ENCODE peak calls at places on chromosomes 3 and 15, in eight cellular contexts. H, Q, Z, U, R, W, F and S are unnamed samples. For H3K36me3, the result is how much of the 10 kb centered on the place peaks cover.

GRCh38 chr3:10015476-10015904 is 10.7 kb upstream of the FANCD2 start:
- DNase-seq in U (no peak), Q (no peak), W (peak), F (no peak), H (peak), Z (peak), R (peak), S (peak)

GRCh38 chr3:50028336-50028735 is 60.4 kb upstream of the RBM5 start:
- DNase-seq in F (no peak), Z (no peak), U (no peak), R (no peak), H (peak), W (no peak), Q (no peak), S (peak)

GRCh38 chr3:1010228-1010627 is 82.6 kb upstream of the CNTN6 start:
- DNase-seq in F (no peak), H (no peak), Z (no peak), Q (no peak), R (no peak), W (no peak), U (no peak), S (no peak)

GRCh38 chr3:9213019-9213646 is 36.3 kb downstream of the SRGAP3 start:
- DNase-seq in R (no peak), Z (no peak), U (no peak), Q (no peak), W (no peak), H (peak), F (no peak), S (no peak)

GRCh38 chr15:56149071-56149470 is 94.6 kb downstream of the RFX7 start:
- DNase-seq in H (no peak), Q (no peak), Z (peak), F (no peak), U (no peak), R (no peak), W (no peak), S (no peak)

GRCh38 chr15:40500584-40501330 is 30.0 kb downstream of the CHST14 start:
- DNase-seq in H (peak), Q (no peak), U (no peak), R (no peak), F (no peak), W (no peak), Z (peak), S (peak)

GRCh38 chr15:87099916-87100315 is 1020.2 kb downstream of the AGBL1 start:
- DNase-seq in R (no peak), Z (no peak), W (no peak), H (no peak), U (no peak), Q (no peak), F (no peak), S (no peak)

GRCh38 chr3:51813539-51813938 is 34.5 kb upstream of the IQCF6 start:
- DNase-seq in F (no peak), H (no peak), U (no peak), Z (no peak), W (peak), R (peak), Q (no peak), S (no peak)

GRCh38 chr15:50764331-50765201 is 940 bp downstream of the SPPL2A start:
- DNase-seq in F (no peak), U (no peak), H (peak), W (no peak), Q (no peak), R (no peak), Z (peak), S (no peak)

GRCh38 chr15:47988564-47988963 is 132.2 kb upstream of the SLC24A5 start:
- DNase-seq in Q (peak), F (no peak), H (no peak), W (no peak), Z (no peak), R (no peak), U (no peak), S (no peak)

GRCh38 chr3:149479621-149480325 is 5.3 kb downstream of the TM4SF4 start:
- DNase-seq in U (no peak), F (no peak), Q (peak), H (no peak), R (no peak), Z (no peak), W (no peak), S (peak)

GRCh38 chr3:38268522-38268921 is 2.9 kb downstream of the SLC22A13 start:
- DNase-seq in H (no peak), U (no peak), F (no peak), W (no peak), R (no peak), Z (no peak), Q (no peak), S (no peak)

GRCh38 chr3:111903067-111903511 is 44.0 kb downstream of the PHLDB2 start:
- DNase-seq in W (no peak), Q (peak), R (no peak), F (peak), H (peak), U (no peak), Z (peak), S (peak)

GRCh38 chr15:35281515-35281914 is 196.4 kb upstream of the NANOGP8 start:
- DNase-seq in U (no peak), R (no peak), Z (peak), H (peak), Q (no peak), F (no peak), W (no peak), S (peak)

GRCh38 chr3:177441813-177442646 is 244.7 kb upstream of the TBL1XR1 start:
- DNase-seq in Q (no peak), Z (peak), W (no peak), F (no peak), U (no peak), R (no peak), H (no peak), S (no peak)

GRCh38 chr15:52481915-52482314 is 46.8 kb downstream of the MYO5A start:
- DNase-seq in W (no peak), Q (no peak), F (no peak), H (peak), R (no peak), U (no peak), Z (peak), S (peak)

GRCh38 chr3:158702815-158703481 is 29.3 kb downstream of the RARRES1 start:
- DNase-seq in W (no peak), H (peak), U (no peak), F (no peak), R (no peak), Q (no peak), Z (peak), S (peak)

GRCh38 chr15:40938530-40938870 is 9.4 kb downstream of the DLL4 start:
- DNase-seq in H (no peak), Q (no peak), W (peak), Z (no peak), U (no peak), F (peak), R (no peak), S (no peak)

GRCh38 chr3:177934001-177934891 is 602.0 kb upstream of the KCNMB2 start:
- DNase-seq in Q (peak), U (no peak), Z (peak), F (no peak), W (peak), H (peak), R (peak), S (peak)

GRCh38 chr3:82376883-82377282 is 615.4 kb upstream of the GBE1 start:
- DNase-seq in R (no peak), U (no peak), H (peak), Z (no peak), W (no peak), Q (peak), F (no peak), S (no peak)

GRCh38 chr3:127483005-127483641 is 107.4 kb downstream of the TPRA1 start:
- DNase-seq in W (no peak), H (no peak), Q (no peak), R (no peak), F (peak), Z (no peak), U (no peak), S (no peak)

GRCh38 chr3:33746412-33747116 is 28.5 kb upstream of the CLASP2 start:
- DNase-seq in Z (no peak), F (no peak), Q (peak), R (no peak), W (no peak), U (no peak), H (no peak), S (no peak)

GRCh38 chr3:50205719-50206276 is 727 bp downstream of the SLC38A3 start:
- DNase-seq in U (peak), R (peak), Q (peak), W (peak), H (no peak), Z (no peak), F (no peak), S (no peak)

GRCh38 chr3:110576962-110577361 is 494.7 kb upstream of the NECTIN3 start:
- DNase-seq in H (peak), W (no peak), U (no peak), Q (peak), R (no peak), F (peak), Z (peak), S (peak)

GRCh38 chr15:68001811-68002210 is 52.3 kb upstream of the PIAS1 start:
- DNase-seq in F (no peak), U (no peak), W (no peak), Q (no peak), H (no peak), Z (no peak), R (no peak), S (no peak)

GRCh38 chr3:49131576-49131975 is 1.3 kb downstream of the LAMB2 start:
- DNase-seq in Z (no peak), R (no peak), U (no peak), H (no peak), F (no peak), Q (no peak), W (no peak), S (no peak)

GRCh38 chr3:59839810-59840515 is 790.1 kb upstream of the CFAP20DC start:
- DNase-seq in Z (no peak), R (no peak), Q (no peak), F (no peak), H (no peak), U (no peak), W (no peak), S (no peak)

GRCh38 chr15:52912172-52912571 is 122.0 kb upstream of the ONECUT1 start:
- DNase-seq in R (no peak), Q (peak), W (no peak), U (no peak), Z (no peak), H (peak), F (no peak), S (no peak)

GRCh38 chr3:57852896-57853295 is 96.8 kb downstream of the SLMAP start:
- DNase-seq in W (no peak), H (peak), F (no peak), R (no peak), U (no peak), Q (peak), Z (peak), S (no peak)

GRCh38 chr3:27228805-27229204 is 140.4 kb downstream of the NEK10 start:
- DNase-seq in H (peak), U (no peak), W (no peak), F (no peak), R (no peak), Z (no peak), Q (peak), S (no peak)

DNA sequence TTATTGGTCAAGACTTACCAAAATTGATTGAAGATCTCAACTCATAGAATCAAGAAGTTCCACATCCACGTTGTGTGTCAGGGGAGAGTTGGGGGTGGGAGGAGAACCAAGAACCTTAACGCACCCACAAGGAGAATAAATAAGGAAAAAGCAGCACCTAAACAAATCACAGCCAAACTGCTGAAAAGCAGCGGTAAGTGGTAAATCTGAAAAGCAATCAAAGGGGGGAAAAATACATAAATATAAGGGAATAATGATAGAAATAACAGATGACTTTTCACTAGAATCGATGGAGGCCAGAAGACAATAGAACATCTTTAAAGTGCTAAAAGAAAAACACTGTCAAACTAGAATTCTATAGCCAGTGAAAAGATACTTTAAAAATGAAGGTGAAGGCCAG is 20.1 kb upstream of the BHLHE40 start:
- DNase-seq in Z (no peak), Q (no peak), H (no peak), W (no peak), U (no peak), F (no peak), R (no peak), S (no peak)
- TF ChIP-seq CTCF in Z (no peak), Q (no peak), H (no peak), W (no peak), U (no peak), F (no peak), R (no peak), S (no peak)

GRCh38 chr3:32522682-32523081 is 20.0 kb upstream of the CMTM6 start:
- DNase-seq in R (no peak), U (no peak), H (no peak), W (no peak), F (no peak), Q (no peak), Z (no peak), S (no peak)
- H3K36me3 ChIP-seq in R (under half), U (under half), H (under half), W (under half), F (under half), Q (under half), Z (under half), S (under half)

DNA sequence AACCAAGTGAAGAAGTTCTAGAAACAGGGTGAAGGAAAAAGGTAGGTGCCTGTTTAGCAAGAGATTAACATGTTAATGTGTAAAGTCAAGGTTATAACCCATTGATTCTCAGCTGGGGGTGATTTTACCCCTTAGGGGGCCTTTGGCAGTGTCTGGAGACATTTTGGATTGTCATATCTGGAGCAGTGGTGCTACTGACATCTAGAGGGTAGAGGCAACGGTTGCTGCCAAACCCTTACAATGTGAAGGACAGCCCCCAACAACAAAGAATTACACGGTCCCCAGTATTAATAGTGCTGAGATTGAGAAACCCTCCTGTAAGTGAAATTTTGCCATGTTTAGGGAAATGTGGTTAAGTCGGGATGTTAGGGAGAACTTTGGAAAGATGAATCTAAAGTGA is 74.7 kb downstream of the CRYBG3 start:
- DNase-seq in Q (peak), Z (no peak), H (no peak), R (no peak), F (no peak), U (no peak), W (no peak), S (no peak)
- TF ChIP-seq CTCF in Q (peak), Z (no peak), H (peak), R (no peak), F (peak), U (no peak), W (no peak), S (peak)

DNA sequence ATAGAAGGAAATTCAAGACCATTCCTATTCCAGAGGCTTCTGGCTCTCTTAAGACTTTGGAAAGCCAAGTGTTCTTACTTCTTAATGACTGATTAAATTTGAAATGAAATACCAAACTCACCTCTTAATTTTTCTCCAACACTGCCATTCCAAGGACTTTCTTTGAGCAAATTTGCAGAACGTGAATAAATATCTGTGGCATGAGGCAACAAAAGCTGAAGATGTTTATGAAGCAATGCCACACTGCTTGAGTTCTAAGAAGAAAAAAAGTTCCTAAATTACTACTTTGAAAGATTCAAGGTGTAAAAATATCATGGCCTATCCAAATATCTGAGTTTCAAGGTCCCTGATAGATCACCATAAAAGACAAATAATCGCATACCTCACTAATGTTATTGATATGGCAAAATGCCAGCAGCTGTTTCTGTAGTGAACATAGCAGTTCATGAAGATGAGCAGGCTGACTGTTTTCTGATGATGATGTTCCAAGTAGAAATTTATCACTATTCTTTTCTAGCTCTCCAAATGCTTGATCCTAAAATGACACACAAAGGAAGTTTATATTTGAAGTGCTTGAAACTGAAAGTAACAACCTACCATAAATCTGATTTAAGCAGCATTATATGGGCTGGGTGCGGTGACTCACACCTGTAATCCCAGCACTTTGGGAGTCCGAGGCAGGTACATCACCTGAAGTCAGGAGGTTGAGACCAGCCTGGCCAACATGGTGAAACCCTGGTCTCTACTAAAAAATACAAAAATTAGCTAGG is 104.4 kb downstream of the HERC1 start:
- DNase-seq in R (no peak), Q (no peak), H (peak), F (no peak), W (no peak), Z (no peak), U (no peak), S (no peak)
- H3K36me3 ChIP-seq in R (under half), Q (under half), H (under half), F (half or more), W (under half), Z (under half), U (under half), S (under half)

GRCh38 chr3:125186800-125187598 is 25.5 kb downstream of the SLC12A8 start:
- DNase-seq in U (no peak), F (no peak), Q (no peak), W (no peak), Z (no peak), R (no peak), H (no peak), S (no peak)
- TF ChIP-seq CTCF in U (no peak), F (no peak), Q (no peak), W (no peak), Z (no peak), R (no peak), H (no peak), S (no peak)

GRCh38 chr3:53709256-53709655 is 137.0 kb downstream of the CHDH start:
- DNase-seq in R (no peak), F (no peak), Q (no peak), U (no peak), W (no peak), H (no peak), Z (no peak), S (no peak)

GRCh38 chr3:53705774-53706173 is 140.4 kb downstream of the CHDH start:
- DNase-seq in R (no peak), F (no peak), Q (no peak), W (no peak), H (no peak), Z (no peak), U (no peak), S (no peak)

GRCh38 chr3:53708001-53708621 is 138.1 kb downstream of the CHDH start:
- DNase-seq in U (no peak), F (no peak), R (no peak), Q (no peak), W (peak), Z (no peak), H (no peak), S (no peak)

GRCh38 chr3:53705024-53705750 is 141.0 kb downstream of the CHDH start:
- DNase-seq in U (no peak), Z (no peak), F (no peak), R (no peak), W (no peak), H (no peak), Q (no peak), S (no peak)

GRCh38 chr3:53707222-53707621 is 139.0 kb downstream of the CHDH start:
- DNase-seq in F (no peak), Q (no peak), R (no peak), W (no peak), Z (no peak), H (no peak), U (no peak), S (no peak)
- H3K36me3 ChIP-seq in F (under half), Q (under half), R (under half), W (under half), Z (under half), H (under half), U (under half), S (under half)